ENCODE peak calls at places on chromosomes 4 and X, in four cellular contexts. X, N, Q and C are unnamed samples. For H3K4me1, the result is how much of the 10 kb centered on the place peaks cover.

GRCh38 chrX:46837543-46838481 is 969 bp downstream of the RP2 start:
- DNase-seq in X (peak), N (no peak), Q (no peak), C (no peak)

GRCh38 chrX:114028907-114029662 is 554.8 kb upstream of the HTR2C start:
- DNase-seq in Q (no peak), N (no peak), X (no peak), C (no peak)

GRCh38 chr4:134867027-134867426 is 665.4 kb upstream of the PABPC4L start:
- DNase-seq in Q (no peak), X (no peak), N (no peak), C (no peak)

GRCh38 chr4:150302553-150302952 is 224.3 kb downstream of the DCLK2 start:
- DNase-seq in N (no peak), X (peak), Q (no peak), C (no peak)

GRCh38 chrX:141668371-141668770 is 30.2 kb downstream of the SPANXD start:
- DNase-seq in N (no peak), Q (no peak), X (peak), C (no peak)

GRCh38 chrX:69289046-69289838 is 124.0 kb upstream of the PJA1 start:
- DNase-seq in N (no peak), Q (no peak), X (no peak), C (no peak)

GRCh38 chr4:14695411-14695810 is 306.9 kb upstream of the CPEB2 start:
- DNase-seq in N (no peak), X (no peak), Q (no peak), C (no peak)

GRCh38 chrX:56975611-56976010 is 19.7 kb downstream of the SPIN3 start:
- DNase-seq in Q (no peak), N (peak), X (no peak), C (peak)

GRCh38 chr4:62366944-62367343 is 1166.8 kb downstream of the ADGRL3 start:
- DNase-seq in X (no peak), N (no peak), Q (no peak), C (no peak)

GRCh38 chr4:22179124-22179874 is 230.7 kb upstream of the KCNIP4 start:
- DNase-seq in X (peak), N (no peak), Q (no peak), C (no peak)

GRCh38 chr4:52585379-52585778 is 73.7 kb downstream of the USP46 start:
- DNase-seq in N (no peak), Q (no peak), X (no peak), C (no peak)

GRCh38 chrX:71366674-71367256 is 608 bp downstream of the TAF1 start:
- DNase-seq in X (peak), N (peak), Q (no peak), C (peak)

GRCh38 chr4:116515959-116516358 is 569.4 kb downstream of the TRAM1L1 start:
- DNase-seq in Q (no peak), X (no peak), N (no peak), C (no peak)

GRCh38 chrX:9745417-9746115 is 20.1 kb downstream of the GPR143 start:
- DNase-seq in Q (no peak), N (no peak), X (peak), C (peak)

GRCh38 chrX:53561912-53562311 is 124.6 kb downstream of the HUWE1 start:
- DNase-seq in N (no peak), X (no peak), Q (no peak), C (no peak)

GRCh38 chrX:11290673-11291072 is 2.5 kb upstream of the AMELX start:
- DNase-seq in Q (no peak), X (no peak), N (no peak), C (no peak)

GRCh38 chr4:150867148-150867547 is 147.9 kb downstream of the LRBA start:
- DNase-seq in X (peak), N (peak), Q (no peak), C (peak)

GRCh38 chr4:4364486-4365208 is 22.3 kb upstream of the NSG1 start:
- DNase-seq in Q (peak), X (no peak), N (no peak), C (no peak)

GRCh38 chr4:140133576-140133975 is 20.4 kb downstream of the MAML3 start:
- DNase-seq in X (no peak), N (no peak), Q (no peak), C (no peak)

GRCh38 chr4:11732155-11732554 is 303.5 kb upstream of the HS3ST1 start:
- DNase-seq in X (no peak), N (no peak), Q (no peak), C (no peak)

GRCh38 chrX:44874481-44875184 is 1.6 kb downstream of the KDM6A start:
- DNase-seq in Q (peak), X (peak), N (peak), C (peak)

GRCh38 chr4:183326853-183327252 is 4.6 kb upstream of the CLDN24 start:
- DNase-seq in X (peak), N (no peak), Q (no peak), C (no peak)

GRCh38 chr4:15543537-15544195 is 74.0 kb downstream of the CC2D2A start:
- DNase-seq in Q (no peak), N (no peak), X (no peak), C (no peak)

GRCh38 chr4:108030332-108030731 is 40.6 kb downstream of the HADH start:
- DNase-seq in X (peak), N (peak), Q (peak), C (peak)
- H3K4me1 ChIP-seq in X (under half), N (under half), Q (under half), C (under half)

GRCh38 chr4:110424144-110424543 is 51.8 kb upstream of the ENPEP start:
- DNase-seq in Q (no peak), N (no peak), X (no peak), C (no peak)
- H3K9ac ChIP-seq in Q (no peak), N (no peak), X (no peak), C (no peak)

DNA sequence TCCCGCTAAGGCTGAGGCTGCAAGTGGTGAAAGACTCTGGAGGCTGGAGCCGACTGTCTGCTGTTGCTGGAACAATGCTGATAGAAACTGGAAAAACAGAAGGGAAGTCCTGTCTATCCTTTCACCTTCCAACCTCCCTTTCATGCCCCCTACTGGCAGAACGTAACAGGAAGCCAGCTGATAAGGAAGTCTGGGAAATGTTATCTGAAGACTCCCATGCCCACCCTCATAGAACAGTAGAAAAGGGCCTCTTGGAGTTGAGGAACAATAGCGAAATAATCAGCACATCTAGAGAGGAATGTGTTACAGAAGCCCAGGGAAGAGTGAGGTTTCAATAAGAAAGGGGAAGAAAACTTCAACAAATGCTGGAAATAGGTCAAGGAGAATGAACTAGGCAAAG is 117.1 kb upstream of the DKK2 start:
- DNase-seq in Q (peak), N (peak), X (no peak), C (no peak)
- H3K4me1 ChIP-seq in Q (under half), N (under half), X (under half), C (under half)

GRCh38 chrX:81120270-81120935 is 81.3 kb downstream of the HMGN5 start:
- DNase-seq in X (no peak), N (no peak), Q (no peak), C (no peak)
- H3K9ac ChIP-seq in X (no peak), N (no peak), Q (peak), C (no peak)

DNA sequence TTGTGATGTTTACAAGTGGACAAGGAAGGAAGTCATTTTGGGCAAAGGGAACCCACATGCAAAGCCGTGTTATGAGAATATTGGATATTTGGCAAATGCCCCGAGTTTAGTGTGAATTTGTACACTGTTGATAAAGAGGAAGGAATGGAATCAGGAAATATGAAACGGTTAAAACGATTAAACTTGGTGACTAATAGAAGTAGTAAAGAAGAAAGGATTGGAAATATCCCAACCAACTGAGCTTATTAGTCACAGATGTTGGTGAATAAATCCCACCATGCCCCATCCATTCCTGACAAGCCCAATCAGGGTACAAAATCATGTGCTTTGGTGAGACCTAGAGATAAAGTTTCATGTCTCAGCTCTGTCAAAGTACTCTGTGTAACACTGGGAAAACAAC is 22.0 kb downstream of the ARHGAP24 start:
- DNase-seq in X (peak), Q (no peak), N (no peak), C (no peak)
- H3K4me1 ChIP-seq in X (under half), Q (under half), N (under half), C (under half)

GRCh38 chr4:78662661-78663060 is 111.1 kb downstream of the ANXA3 start:
- DNase-seq in Q (no peak), N (no peak), X (no peak), C (no peak)
- H3K9ac ChIP-seq in Q (no peak), N (no peak), X (no peak), C (no peak)

GRCh38 chr4:184473265-184473514 is 1.2 kb downstream of the IRF2 start:
- DNase-seq in Q (no peak), N (no peak), X (no peak), C (no peak)
- H3K4me1 ChIP-seq in Q (under half), N (under half), X (under half), C (under half)

GRCh38 chrX:136328933-136329332 is 28.2 kb downstream of the ADGRG4 start:
- DNase-seq in N (no peak), X (no peak), Q (no peak), C (no peak)
- H3K9ac ChIP-seq in N (no peak), X (no peak), Q (no peak), C (no peak)

GRCh38 chrX:130504019-130504418 is 102.2 kb downstream of the RBMX2 start:
- DNase-seq in N (no peak), X (no peak), Q (no peak), C (no peak)
- H3K4me1 ChIP-seq in N (under half), X (under half), Q (under half), C (under half)

GRCh38 chr4:184751585-184751956 is 17.7 kb upstream of the CENPU start:
- DNase-seq in N (no peak), Q (no peak), X (no peak), C (no peak)
- H3K9ac ChIP-seq in N (no peak), Q (no peak), X (no peak), C (no peak)